ENCODE peak calls at places on chromosomes 1 and 21, in seven cellular contexts. C is left ventricle myocardium inferior, L is tibial artery, Z is thoracic aorta, E is PC-3, A is cardiac fibroblast, N is stomach. Y is an unnamed sample.

GRCh38 chr1:25780318-25781129 is 19.5 kb upstream of the SELENON start:
- DNase-seq in C (no peak), L (no peak), Z (no peak), E (peak; percentile 48), A (peak; percentile 42), N (peak; percentile 40), Y (peak; percentile 41)

GRCh38 chr1:78408192-78408591 is 82.6 kb upstream of the PTGFR start:
- DNase-seq in C (no peak), L (no peak), Z (no peak), E (no peak), A (no peak), N (no peak), Y (peak; percentile 90)

GRCh38 chr21:33587792-33588484 is 546 bp downstream of the DONSON start:
- DNase-seq in C (no peak), L (peak; percentile 21), Z (no peak), E (peak; percentile 26), A (peak; percentile 41), N (peak; percentile 34), Y (peak; percentile 37)

GRCh38 chr1:231206856-231207255 is 34.2 kb upstream of the GNPAT start:
- DNase-seq in C (no peak), L (no peak), Z (no peak), E (no peak), A (peak; percentile 27), N (no peak), Y (no peak)

GRCh38 chr1:22832414-22832786 is 121.8 kb downstream of the EPHB2 start:
- DNase-seq in C (no peak), L (no peak), Z (no peak), E (no peak), A (no peak), N (no peak), Y (no peak)

GRCh38 chr1:23624440-23624839 is 65.1 kb upstream of the ID3 start:
- DNase-seq in C (no peak), L (no peak), Z (no peak), E (no peak), A (no peak), N (no peak), Y (no peak)

GRCh38 chr1:90336552-90337324 is 341.8 kb downstream of the ZNF326 start:
- DNase-seq in C (no peak), L (no peak), Z (no peak), E (no peak), A (no peak), N (no peak), Y (no peak)

GRCh38 chr1:221118176-221118937 is 239.1 kb downstream of the HLX start:
- DNase-seq in C (no peak), L (no peak), Z (no peak), E (peak; percentile 10), A (no peak), N (no peak), Y (no peak)

GRCh38 chr1:24318988-24319863 is at the start of gene GRHL3:
- DNase-seq in C (no peak), L (no peak), Z (no peak), E (peak; percentile 75), A (peak; percentile 6), N (peak; percentile 75), Y (no peak)

DNA sequence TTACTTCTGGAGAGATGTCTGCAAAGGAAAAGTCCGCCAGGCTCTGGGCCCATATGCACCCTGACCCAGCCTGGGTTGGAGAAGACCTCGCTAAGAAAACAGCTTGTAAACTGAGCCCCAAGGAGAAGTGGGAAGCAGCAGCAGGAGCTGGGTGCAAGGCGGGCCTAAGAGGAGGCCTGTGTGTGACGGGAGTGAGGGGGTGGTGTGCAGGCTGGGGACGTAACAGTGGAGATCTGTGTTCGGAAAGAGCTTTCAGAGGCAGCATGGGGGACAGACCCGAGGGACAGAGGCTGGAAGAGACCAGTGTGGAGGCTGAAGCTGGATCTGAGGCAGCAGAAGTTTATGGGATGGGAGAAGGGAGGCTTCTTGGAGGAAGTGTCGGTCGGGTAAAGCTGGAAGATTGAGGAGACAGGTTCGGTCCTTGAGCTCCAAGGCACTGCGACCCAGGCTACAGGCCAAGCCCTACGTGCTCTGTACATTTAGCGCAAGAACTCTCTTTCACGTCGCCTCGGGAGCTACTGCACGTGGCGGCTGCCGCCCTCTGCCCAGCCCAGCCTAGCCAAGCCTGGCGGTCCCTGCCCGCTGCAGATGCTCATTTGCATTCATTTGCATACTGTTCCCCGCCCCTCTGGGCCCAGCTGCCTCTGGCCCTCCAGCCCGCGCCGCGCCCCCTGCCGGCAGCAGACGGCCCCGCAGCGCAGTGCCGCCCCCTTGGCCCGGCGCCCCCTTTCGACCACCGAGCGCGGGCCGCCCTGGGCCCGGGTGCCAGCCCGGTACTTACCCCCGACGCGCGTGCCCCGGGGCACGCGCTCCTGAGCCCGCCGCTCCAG is 6.3 kb downstream of the HPCA start:
- DNase-seq in C (no peak), L (no peak), Z (no peak), E (no peak), A (no peak), N (no peak), Y (no peak)
- H3K4me3 ChIP-seq in C (peak overlapping the region; percentile 61), L (peak overlapping the region; percentile 31), Z (peak overlapping the region; percentile 66), E (no peak overlapping the region), A (peak overlapping the region; percentile 50), N (peak overlapping the region; percentile 47), Y (peak overlapping the region; percentile 50)

GRCh38 chr21:25313891-25314646 is 293.2 kb downstream of the MRPL39 start:
- DNase-seq in C (no peak), L (no peak), Z (no peak), E (peak; percentile 63), A (peak; percentile 51), N (no peak), Y (peak; percentile 67)
- TF ChIP-seq CTCF in C (peak; percentile 57), L (no peak), Z (no peak), E (peak; percentile 75), A (peak; percentile 42), N (no peak), Y (peak; percentile 53)

GRCh38 chr1:156497078-156497742 is 3.4 kb downstream of the MEF2D start:
- DNase-seq in C (no peak), L (no peak), Z (no peak), E (no peak), A (no peak), N (no peak), Y (no peak)
- H3K4me3 ChIP-seq in C (peak overlapping the region; percentile 98), L (peak overlapping the region; percentile 78), Z (peak overlapping the region; percentile 87), E (no peak overlapping the region), A (no peak overlapping the region), N (peak overlapping the region; percentile 6), Y (peak overlapping the region; percentile 37)

GRCh38 chr1:203126866-203127671 is 457 bp upstream of the ADORA1 start:
- DNase-seq in C (no peak), L (no peak), Z (no peak), E (no peak), A (peak; percentile 35), N (no peak), Y (no peak)

GRCh38 chr1:203126151-203126865 is 1.2 kb upstream of the ADORA1 start:
- DNase-seq in C (no peak), L (no peak), Z (no peak), E (peak; percentile 40), A (peak; percentile 59), N (no peak), Y (peak; percentile 40)

GRCh38 chr1:203129501-203130231 is 2.1 kb downstream of the ADORA1 start:
- DNase-seq in C (peak; percentile 76), L (no peak), Z (no peak), E (no peak), A (peak; percentile 18), N (peak; percentile 83), Y (no peak)

GRCh38 chr1:203128691-203129500 is 1.4 kb downstream of the ADORA1 start:
- DNase-seq in C (no peak), L (no peak), Z (no peak), E (no peak), A (no peak), N (peak; percentile 16), Y (no peak)

DNA sequence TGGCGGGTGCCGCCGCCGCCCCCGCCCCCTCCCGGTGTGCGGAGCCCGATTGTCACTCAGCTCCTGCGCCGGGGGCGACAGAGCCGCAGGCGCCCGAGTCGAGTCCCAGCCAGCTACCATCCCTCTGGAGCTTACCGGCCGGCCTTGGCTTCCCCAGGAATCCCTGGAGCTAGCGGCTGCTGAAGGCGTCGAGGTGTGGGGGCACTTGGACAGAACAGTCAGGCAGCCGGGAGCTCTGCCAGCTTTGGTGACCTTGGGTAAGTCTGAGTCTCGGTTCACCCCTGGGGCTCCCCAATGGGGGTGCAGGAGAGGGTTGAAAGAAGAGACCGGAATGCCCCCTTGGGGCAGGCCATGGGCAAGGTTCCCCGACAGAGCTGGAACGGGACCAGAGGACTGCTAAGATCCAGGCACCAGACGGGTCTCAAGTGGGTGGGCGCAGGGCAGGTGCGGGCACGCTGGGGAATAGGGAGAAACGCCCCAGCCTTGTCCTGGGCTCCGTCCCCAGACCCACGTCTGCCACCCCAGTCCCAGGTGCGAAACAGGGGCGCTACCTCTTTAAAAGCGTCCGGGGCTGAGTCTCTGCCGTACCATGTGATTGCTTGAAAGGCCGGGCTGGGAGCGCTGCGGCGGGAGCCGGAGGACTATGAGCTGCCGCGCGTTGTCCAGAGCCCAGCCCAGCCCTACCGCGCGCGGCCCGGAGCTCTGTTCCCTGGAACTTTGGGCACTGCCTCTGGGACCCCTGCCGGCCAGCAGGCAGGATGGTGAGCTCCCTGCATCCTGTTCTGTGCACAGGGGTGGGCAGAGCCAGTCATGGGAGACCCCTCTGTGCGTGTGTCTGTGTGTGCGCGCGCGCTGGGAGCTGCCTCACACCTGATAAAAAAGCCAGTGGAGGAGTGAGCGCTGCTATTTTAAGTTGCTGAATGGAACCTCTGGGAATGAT is at the start of gene ADORA1:
- DNase-seq in C (peak; percentile 74), L (peak; percentile 58), Z (no peak), E (peak; percentile 38), A (peak; percentile 72), N (peak; percentile 74), Y (peak; percentile 47)
- TF ChIP-seq CTCF in C (no peak), L (no peak), Z (peak; percentile 15), E (no peak), A (no peak), N (no peak), Y (peak; percentile 22)

DNA sequence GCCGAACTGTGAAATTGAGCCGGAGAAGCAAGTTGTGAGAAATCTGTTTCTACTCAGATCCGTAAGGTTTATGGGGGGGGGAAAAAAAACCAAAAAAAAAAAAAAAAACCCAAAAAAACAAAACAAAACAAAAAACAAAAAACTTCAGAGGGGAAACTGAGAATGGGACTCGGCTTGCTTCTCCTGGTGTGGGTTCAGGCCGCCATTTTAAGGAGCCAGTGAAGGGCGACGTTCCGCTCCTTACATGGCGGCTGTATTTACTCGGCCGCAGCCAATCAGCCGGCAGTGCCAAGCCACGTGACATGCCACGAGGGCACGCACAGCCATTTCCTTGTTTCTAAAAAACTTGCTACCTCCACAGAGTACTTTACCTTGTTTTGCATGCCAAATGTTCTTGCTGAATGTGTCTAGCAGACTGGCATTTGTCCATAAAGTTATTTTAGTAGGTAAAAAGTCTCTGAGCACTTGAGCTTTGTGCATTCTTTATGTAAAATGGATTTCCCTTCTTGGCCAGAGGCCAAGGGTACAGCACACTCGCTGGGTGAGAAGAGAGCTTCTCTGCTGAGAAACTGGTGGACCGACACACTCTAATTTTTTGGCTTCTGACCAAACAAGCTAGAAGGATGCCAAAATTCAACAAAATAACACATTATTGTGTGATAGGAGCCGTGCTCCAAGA is 101.8 kb downstream of the NFIA start:
- DNase-seq in C (peak; percentile 93), L (peak; percentile 93), Z (peak; percentile 77), E (peak; percentile 56), A (peak; percentile 98), N (peak; percentile 96), Y (peak; percentile 93)
- H3K4me3 ChIP-seq in C (peak overlapping the region; percentile 62), L (peak overlapping the region; percentile 50), Z (peak overlapping the region; percentile 67), E (no peak overlapping the region), A (peak overlapping the region; percentile 13), N (peak overlapping the region; percentile 36), Y (peak overlapping the region; percentile 51)

GRCh38 chr1:82778612-82779011 is 977.9 kb downstream of the ADGRL2 start:
- DNase-seq in C (no peak), L (no peak), Z (no peak), E (peak; percentile 54), A (peak; percentile 2), N (no peak), Y (no peak)
- TF ChIP-seq CTCF in C (peak; percentile 15), L (no peak), Z (no peak), E (peak; percentile 67), A (peak; percentile 31), N (no peak), Y (peak; percentile 15)

Y was measured in fibroblast of the aortic adventitia.